ENCODE peak calls at places on chromosomes 11 and 22, in five cellular contexts. Q, F, N, V and Z are unnamed samples. For H3K36me3, the result is how much of the 10 kb centered on the place peaks cover.

GRCh38 chr11:1564535-1565172 is 7.4 kb downstream of the DUSP8 start:
- DNase-seq in F (peak), V (no peak), N (peak), Q (peak), Z (peak)

GRCh38 chr11:126186031-126186698 is 25.3 kb downstream of the RPUSD4 start:
- DNase-seq in V (no peak), N (no peak), F (peak), Q (no peak), Z (no peak)

GRCh38 chr11:128291835-128292234 is 295.5 kb downstream of the ETS1 start:
- DNase-seq in V (no peak), Q (no peak), F (no peak), N (peak), Z (no peak)

GRCh38 chr11:125078016-125078415 is 14.9 kb downstream of the SLC37A2 start:
- DNase-seq in Q (no peak), F (no peak), V (no peak), N (no peak), Z (no peak)

GRCh38 chr11:65417221-65417701 is 5.3 kb upstream of the NEAT1 start:
- DNase-seq in Q (no peak), N (peak), F (peak), V (peak), Z (no peak)

GRCh38 chr22:19289475-19290161 is 1.9 kb downstream of the CLTCL1 start:
- DNase-seq in Q (peak), F (no peak), N (no peak), V (no peak), Z (no peak)

GRCh38 chr11:8201524-8202365 is 32.9 kb upstream of the RIC3 start:
- DNase-seq in Q (no peak), V (no peak), F (no peak), N (no peak), Z (no peak)

GRCh38 chr11:102269927-102270326 is 47.4 kb upstream of the BIRC3 start:
- DNase-seq in N (no peak), V (no peak), Q (peak), F (no peak), Z (no peak)

GRCh38 chr22:26406118-26406517 is 22.9 kb upstream of the ASPHD2 start:
- DNase-seq in Q (no peak), N (no peak), F (no peak), V (no peak), Z (no peak)

GRCh38 chr11:46237248-46238077 is 40.0 kb upstream of the CREB3L1 start:
- DNase-seq in V (peak), F (peak), N (peak), Q (peak), Z (peak)

GRCh38 chr11:114115406-114116054 is 56.0 kb downstream of the ZBTB16 start:
- DNase-seq in F (no peak), N (no peak), Q (no peak), V (no peak), Z (no peak)

GRCh38 chr11:27701262-27702105 is 1.2 kb upstream of the BDNF start:
- DNase-seq in N (peak), F (no peak), Q (no peak), V (no peak), Z (no peak)

GRCh38 chr11:134645576-134645975 is 233.5 kb upstream of the B3GAT1 start:
- DNase-seq in Q (no peak), V (no peak), F (no peak), N (no peak), Z (no peak)

GRCh38 chr11:114813216-114813615 is 134.9 kb downstream of the NXPE2 start:
- DNase-seq in V (peak), F (no peak), N (no peak), Q (no peak), Z (no peak)

DNA sequence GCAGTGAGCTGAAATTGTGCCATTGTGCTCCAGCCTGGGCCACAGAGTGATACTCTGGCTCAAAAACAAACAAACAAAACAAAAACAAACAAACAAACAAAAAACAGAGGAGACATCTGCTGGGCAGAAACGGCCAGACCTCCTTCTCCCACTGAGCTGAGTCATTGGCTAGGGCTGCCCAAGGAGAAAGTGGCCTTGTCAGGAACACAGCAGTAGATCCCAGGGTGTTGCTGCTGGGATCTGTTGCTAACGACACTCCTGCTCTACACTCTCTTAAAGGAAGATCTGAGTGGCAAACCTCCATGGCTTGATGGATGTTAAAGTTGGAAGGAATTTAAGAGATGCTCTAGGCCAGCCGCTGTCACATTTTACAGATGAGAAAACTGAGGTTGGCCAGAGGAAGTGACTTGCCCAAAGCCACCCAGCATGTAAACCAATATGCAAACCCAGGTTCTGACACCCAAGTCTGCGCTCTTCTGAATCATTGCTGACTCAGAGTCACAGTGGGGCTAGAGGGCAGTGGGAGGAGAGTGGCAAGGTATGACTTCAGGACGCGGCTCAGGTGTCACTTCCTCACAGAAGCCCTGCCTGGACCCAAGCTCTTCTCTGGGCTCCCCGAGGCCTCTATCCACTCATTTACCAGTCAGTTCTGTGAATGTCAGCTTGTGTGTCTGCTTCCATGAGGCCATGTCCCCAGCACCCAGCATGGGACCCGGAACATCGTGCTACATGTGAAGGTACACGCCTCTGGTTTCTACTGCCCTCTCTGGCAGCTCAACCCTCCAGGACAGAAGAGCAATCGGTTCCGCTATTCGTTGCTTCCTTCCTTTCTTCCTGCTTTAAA is 11.3 kb upstream of the GDPD5 start:
- DNase-seq in N (no peak), Q (peak), V (no peak), F (no peak), Z (no peak)
- TF ChIP-seq CTCF in N (no peak), Q (no peak), V (no peak), F (no peak), Z (no peak)

GRCh38 chr11:77668760-77669159 is 31.2 kb upstream of the CLNS1A start:
- DNase-seq in F (no peak), Q (no peak), V (no peak), N (no peak), Z (no peak)
- H3K36me3 ChIP-seq in F (under half), Q (under half), V (under half), N (under half), Z (half or more)

DNA sequence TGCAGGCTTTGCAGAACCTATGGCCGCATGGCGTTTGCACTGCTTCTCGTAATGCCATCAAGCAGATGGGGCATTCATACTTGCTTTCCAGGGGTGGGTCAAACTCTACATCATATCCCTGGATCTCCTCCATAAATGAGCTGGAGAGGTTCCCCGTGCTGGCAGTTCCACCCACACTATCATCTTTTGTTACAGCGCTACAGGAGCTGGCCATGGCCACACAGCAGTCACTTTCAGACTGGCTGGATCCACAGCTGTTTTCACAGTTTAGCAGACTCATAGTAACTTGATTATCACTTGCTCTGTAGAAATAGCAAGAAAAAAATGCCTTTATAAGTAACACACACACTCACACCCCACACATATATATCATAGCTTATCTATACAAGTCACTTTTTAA is 8.8 kb downstream of the TRAF6 start:
- DNase-seq in N (no peak), F (no peak), Q (no peak), V (no peak), Z (no peak)
- TF ChIP-seq CTCF in N (no peak), F (no peak), Q (no peak), V (no peak), Z (no peak)

GRCh38 chr11:117081908-117082307 is 16.3 kb downstream of the SIK3 start:
- DNase-seq in Q (no peak), V (no peak), F (no peak), N (no peak), Z (no peak)
- H3K36me3 ChIP-seq in Q (under half), V (under half), F (under half), N (under half), Z (under half)

GRCh38 chr11:61828379-61828628 is 204 bp downstream of the FADS2 start:
- DNase-seq in F (no peak), V (no peak), Q (no peak), N (no peak), Z (no peak)

GRCh38 chr11:61828629-61829407 is 718 bp downstream of the FADS2 start:
- DNase-seq in Q (peak), F (peak), V (peak), N (no peak), Z (no peak)

GRCh38 chr11:61826930-61827572 is 1.0 kb upstream of the FADS2 start:
- DNase-seq in F (no peak), N (no peak), Q (no peak), V (no peak), Z (no peak)

GRCh38 chr11:61829806-61830205 is 1.7 kb downstream of the FADS2 start:
- DNase-seq in Q (no peak), F (no peak), N (no peak), V (no peak), Z (no peak)

DNA sequence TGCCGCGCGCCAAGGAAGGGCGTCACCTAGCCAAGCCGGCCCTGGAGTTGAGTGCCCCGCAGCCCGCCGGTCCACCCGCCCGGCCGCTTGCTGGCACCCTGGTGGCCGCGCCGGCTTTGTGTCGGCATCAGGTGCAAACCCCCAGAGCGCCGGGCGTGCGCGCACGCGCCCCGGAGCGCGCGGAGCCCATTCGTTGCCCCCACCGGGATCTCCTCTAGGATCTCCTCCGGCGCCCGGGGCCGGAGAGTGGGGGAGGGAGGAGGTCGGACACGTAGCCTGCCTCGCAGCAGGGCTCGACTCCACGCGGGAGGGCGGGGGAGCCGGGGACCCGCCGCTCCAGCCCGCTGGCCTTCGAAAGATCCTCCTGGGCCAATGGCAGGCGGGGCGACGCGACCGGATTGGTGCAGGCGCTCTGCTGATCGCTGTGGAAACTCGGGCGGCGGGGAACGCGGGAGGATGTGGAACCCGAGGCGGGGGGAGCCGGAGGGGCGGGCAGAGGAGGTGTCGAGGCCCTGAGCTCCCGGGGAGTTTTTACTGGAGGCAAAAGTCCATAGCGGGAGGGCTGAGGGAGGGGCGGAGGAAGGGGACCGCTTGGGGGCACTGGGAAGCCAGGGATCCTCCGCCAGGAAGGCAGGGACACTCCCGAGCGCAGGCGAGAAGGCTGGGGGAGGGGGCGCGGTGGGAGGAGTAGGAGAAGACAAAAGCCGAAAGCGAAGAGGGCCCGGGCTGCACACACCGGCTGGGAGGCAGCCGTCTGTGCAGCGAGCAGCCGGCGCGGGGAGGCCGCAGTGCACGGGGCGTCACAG is at the start of gene FADS2:
- DNase-seq in Q (peak), N (peak), V (peak), F (peak), Z (peak)
- TF ChIP-seq CTCF in Q (peak), N (no peak), V (no peak), F (peak), Z (peak)

DNA sequence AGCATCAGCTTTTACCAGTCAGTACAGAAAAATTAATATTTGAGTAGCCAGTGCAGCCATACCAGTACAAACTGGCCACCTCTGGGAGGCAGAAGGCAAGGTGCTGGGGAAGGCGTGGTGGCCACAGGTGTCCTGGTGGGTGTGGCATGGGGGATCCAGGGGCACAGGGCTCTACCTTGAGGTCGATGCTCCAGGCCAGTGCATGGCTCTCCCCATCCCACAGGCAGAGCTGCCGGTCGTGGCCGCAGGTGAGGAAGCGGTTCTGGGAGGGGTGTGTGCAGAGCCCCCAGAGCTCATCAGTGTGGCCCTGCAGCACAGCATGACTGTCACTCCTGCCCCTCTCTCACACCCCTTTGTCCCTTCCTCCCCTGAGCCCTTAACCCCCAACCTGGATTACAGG is 3.8 kb upstream of the MTA2 start:
- DNase-seq in Q (no peak), V (no peak), N (no peak), F (no peak), Z (no peak)
- H3K36me3 ChIP-seq in Q (under half), V (under half), N (under half), F (under half), Z (under half)

GRCh38 chr11:116879789-116880402 is 42.5 kb upstream of the APOA1 start:
- DNase-seq in F (no peak), Q (peak), V (peak), N (no peak), Z (no peak)
- TF ChIP-seq CTCF in F (peak), Q (peak), V (peak), N (peak), Z (peak)

DNA sequence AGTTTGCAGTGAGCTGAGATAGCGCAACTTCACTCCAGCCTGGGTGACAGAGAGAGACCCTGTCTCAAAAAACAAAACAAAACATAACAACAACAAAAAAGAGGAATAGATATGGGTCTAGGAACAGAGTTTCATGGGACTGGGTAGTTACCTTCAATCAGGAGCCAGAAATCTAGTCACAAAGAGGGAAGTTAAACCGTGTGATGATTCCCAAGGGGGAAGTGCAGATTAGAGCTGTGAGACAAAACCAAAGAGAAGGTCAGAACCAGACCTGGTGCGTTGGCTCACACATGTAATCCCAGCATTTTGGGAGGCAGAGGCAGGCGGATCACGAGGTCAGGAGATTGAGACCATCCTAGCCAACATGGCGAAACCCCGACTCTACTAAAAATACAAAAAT is 42.1 kb upstream of the LARGE1 start:
- DNase-seq in F (no peak), V (no peak), N (no peak), Q (no peak), Z (no peak)
- H3K36me3 ChIP-seq in F (under half), V (under half), N (under half), Q (under half), Z (under half)